ENCODE peak calls at places on chromosomes 11 and 22, in nine cellular contexts. One of them, this sample, is unnamed.

GRCh38 chr22:35313311-35314121 is 13.8 kb downstream of the TOM1 start:
- DNase-seq in CD8-positive, alpha-beta memory T cell: no peak
- DNase-seq in OCI-LY7: no peak
- DNase-seq in colonic mucosa: no peak
- DNase-seq in heart left ventricle: peak; percentile 42
- DNase-seq in fibroblast of lung: peak; percentile 96
- DNase-seq in esophagus squamous epithelium: no peak
- DNase-seq in A549: peak; percentile 21
- DNase-seq in ovary: no peak
- DNase-seq in this sample: peak; percentile 78

GRCh38 chr11:66081505-66081904 is 11.4 kb downstream of the PACS1 start:
- DNase-seq in CD8-positive, alpha-beta memory T cell: peak; percentile 59
- DNase-seq in OCI-LY7: peak; percentile 92
- DNase-seq in colonic mucosa: peak; percentile 64
- DNase-seq in heart left ventricle: peak; percentile 63
- DNase-seq in fibroblast of lung: peak; percentile 42
- DNase-seq in esophagus squamous epithelium: no peak
- DNase-seq in A549: no peak
- DNase-seq in ovary: no peak
- DNase-seq in this sample: peak; percentile 20

GRCh38 chr22:20138417-20138738 is 6.8 kb downstream of the ZDHHC8 start:
- DNase-seq in CD8-positive, alpha-beta memory T cell: no peak
- DNase-seq in OCI-LY7: no peak
- DNase-seq in colonic mucosa: no peak
- DNase-seq in heart left ventricle: no peak
- DNase-seq in fibroblast of lung: no peak
- DNase-seq in esophagus squamous epithelium: no peak
- DNase-seq in A549: no peak
- DNase-seq in ovary: no peak
- DNase-seq in this sample: no peak

GRCh38 chr11:45158210-45158644 is 11.8 kb downstream of the PRDM11 start:
- DNase-seq in CD8-positive, alpha-beta memory T cell: no peak
- DNase-seq in OCI-LY7: no peak
- DNase-seq in colonic mucosa: no peak
- DNase-seq in heart left ventricle: no peak
- DNase-seq in fibroblast of lung: no peak
- DNase-seq in esophagus squamous epithelium: no peak
- DNase-seq in A549: no peak
- DNase-seq in ovary: peak; percentile 68
- DNase-seq in this sample: no peak

GRCh38 chr11:47186076-47186936 is at the start of gene PACSIN3:
- DNase-seq in CD8-positive, alpha-beta memory T cell: peak; percentile 45
- DNase-seq in OCI-LY7: no peak
- DNase-seq in colonic mucosa: peak; percentile 46
- DNase-seq in heart left ventricle: peak; percentile 67
- DNase-seq in fibroblast of lung: peak; percentile 42
- DNase-seq in esophagus squamous epithelium: no peak
- DNase-seq in A549: peak; percentile 72
- DNase-seq in ovary: peak; percentile 53
- DNase-seq in this sample: peak; percentile 55

GRCh38 chr11:126478466-126478865 is 123.0 kb downstream of the ST3GAL4 start:
- DNase-seq in CD8-positive, alpha-beta memory T cell: no peak
- DNase-seq in OCI-LY7: no peak
- DNase-seq in colonic mucosa: no peak
- DNase-seq in heart left ventricle: no peak
- DNase-seq in fibroblast of lung: no peak
- DNase-seq in esophagus squamous epithelium: no peak
- DNase-seq in A549: no peak
- DNase-seq in ovary: no peak
- DNase-seq in this sample: no peak

GRCh38 chr11:20451568-20451967 is 64.1 kb downstream of the PRMT3 start:
- DNase-seq in CD8-positive, alpha-beta memory T cell: no peak
- DNase-seq in OCI-LY7: no peak
- DNase-seq in colonic mucosa: no peak
- DNase-seq in heart left ventricle: no peak
- DNase-seq in fibroblast of lung: no peak
- DNase-seq in esophagus squamous epithelium: no peak
- DNase-seq in A549: no peak
- DNase-seq in ovary: no peak
- DNase-seq in this sample: no peak

GRCh38 chr11:85718126-85718943 is 32.3 kb upstream of the CCDC89 start:
- DNase-seq in CD8-positive, alpha-beta memory T cell: no peak
- DNase-seq in OCI-LY7: no peak
- DNase-seq in colonic mucosa: no peak
- DNase-seq in heart left ventricle: no peak
- DNase-seq in fibroblast of lung: no peak
- DNase-seq in esophagus squamous epithelium: no peak
- DNase-seq in A549: no peak
- DNase-seq in ovary: no peak
- DNase-seq in this sample: no peak

GRCh38 chr11:95577716-95578460 is 211.7 kb downstream of the FAM76B start:
- DNase-seq in CD8-positive, alpha-beta memory T cell: no peak
- DNase-seq in OCI-LY7: no peak
- DNase-seq in colonic mucosa: no peak
- DNase-seq in heart left ventricle: no peak
- DNase-seq in fibroblast of lung: peak; percentile 80
- DNase-seq in esophagus squamous epithelium: no peak
- DNase-seq in A549: no peak
- DNase-seq in ovary: no peak
- DNase-seq in this sample: no peak

GRCh38 chr11:66280428-66280827 is 2.5 kb downstream of the CNIH2 start:
- DNase-seq in CD8-positive, alpha-beta memory T cell: no peak
- DNase-seq in OCI-LY7: no peak
- DNase-seq in colonic mucosa: no peak
- DNase-seq in heart left ventricle: no peak
- DNase-seq in fibroblast of lung: no peak
- DNase-seq in esophagus squamous epithelium: no peak
- DNase-seq in A549: no peak
- DNase-seq in ovary: peak; percentile 28
- DNase-seq in this sample: peak; percentile 70

GRCh38 chr22:19317865-19318264 is 26.3 kb upstream of the CLTCL1 start:
- DNase-seq in CD8-positive, alpha-beta memory T cell: no peak
- DNase-seq in OCI-LY7: no peak
- DNase-seq in colonic mucosa: no peak
- DNase-seq in heart left ventricle: no peak
- DNase-seq in fibroblast of lung: no peak
- DNase-seq in esophagus squamous epithelium: no peak
- DNase-seq in A549: no peak
- DNase-seq in ovary: no peak
- DNase-seq in this sample: no peak

GRCh38 chr11:108965602-108966001 is 300.7 kb downstream of the DDX10 start:
- DNase-seq in CD8-positive, alpha-beta memory T cell: no peak
- DNase-seq in OCI-LY7: no peak
- DNase-seq in colonic mucosa: no peak
- DNase-seq in heart left ventricle: no peak
- DNase-seq in fibroblast of lung: peak; percentile 74
- DNase-seq in esophagus squamous epithelium: no peak
- DNase-seq in A549: no peak
- DNase-seq in ovary: no peak
- DNase-seq in this sample: no peak

GRCh38 chr22:17410576-17410975 is 41.3 kb downstream of the CECR2 start:
- DNase-seq in CD8-positive, alpha-beta memory T cell: no peak
- DNase-seq in OCI-LY7: no peak
- DNase-seq in colonic mucosa: no peak
- DNase-seq in heart left ventricle: no peak
- DNase-seq in fibroblast of lung: peak; percentile 51
- DNase-seq in esophagus squamous epithelium: no peak
- DNase-seq in A549: no peak
- DNase-seq in ovary: no peak
- DNase-seq in this sample: no peak

GRCh38 chr22:47351836-47352579 is 589.6 kb downstream of the TBC1D22A start:
- DNase-seq in CD8-positive, alpha-beta memory T cell: no peak
- DNase-seq in OCI-LY7: no peak
- DNase-seq in colonic mucosa: no peak
- DNase-seq in heart left ventricle: no peak
- DNase-seq in fibroblast of lung: no peak
- DNase-seq in esophagus squamous epithelium: no peak
- DNase-seq in A549: no peak
- DNase-seq in ovary: no peak
- DNase-seq in this sample: no peak

GRCh38 chr22:41840216-41840615 is 7.3 kb downstream of the SREBF2 start:
- DNase-seq in CD8-positive, alpha-beta memory T cell: no peak
- DNase-seq in OCI-LY7: no peak
- DNase-seq in colonic mucosa: no peak
- DNase-seq in heart left ventricle: no peak
- DNase-seq in fibroblast of lung: no peak
- DNase-seq in esophagus squamous epithelium: no peak
- DNase-seq in A549: no peak
- DNase-seq in ovary: no peak
- DNase-seq in this sample: no peak
- H3K4me1 ChIP-seq in CD8-positive, alpha-beta memory T cell: peaks cover 6% of the 10 kb centered on the region
- H3K4me1 ChIP-seq in OCI-LY7: peaks cover 86% of the 10 kb centered on the region
- H3K4me1 ChIP-seq in colonic mucosa: peaks cover 23% of the 10 kb centered on the region
- H3K4me1 ChIP-seq in heart left ventricle: peaks cover 21% of the 10 kb centered on the region
- H3K4me1 ChIP-seq in fibroblast of lung: no peaks in the 10 kb centered on the region
- H3K4me1 ChIP-seq in esophagus squamous epithelium: peaks cover 64% of the 10 kb centered on the region
- H3K4me1 ChIP-seq in A549: peaks cover 55% of the 10 kb centered on the region
- H3K4me1 ChIP-seq in ovary: peaks cover 7% of the 10 kb centered on the region
- H3K4me1 ChIP-seq in this sample: peaks cover 85% of the 10 kb centered on the region

GRCh38 chr11:69309800-69310280 is 15.9 kb downstream of the MYEOV start:
- DNase-seq in CD8-positive, alpha-beta memory T cell: no peak
- DNase-seq in OCI-LY7: no peak
- DNase-seq in colonic mucosa: no peak
- DNase-seq in heart left ventricle: no peak
- DNase-seq in fibroblast of lung: peak; percentile 34
- DNase-seq in esophagus squamous epithelium: no peak
- DNase-seq in A549: no peak
- DNase-seq in ovary: no peak
- DNase-seq in this sample: no peak

GRCh38 chr11:69307871-69308381 is 14.0 kb downstream of the MYEOV start:
- DNase-seq in CD8-positive, alpha-beta memory T cell: no peak
- DNase-seq in OCI-LY7: no peak
- DNase-seq in colonic mucosa: no peak
- DNase-seq in heart left ventricle: no peak
- DNase-seq in fibroblast of lung: no peak
- DNase-seq in esophagus squamous epithelium: no peak
- DNase-seq in A549: no peak
- DNase-seq in ovary: no peak
- DNase-seq in this sample: no peak

GRCh38 chr11:69310351-69310750 is 16.4 kb downstream of the MYEOV start:
- DNase-seq in CD8-positive, alpha-beta memory T cell: no peak
- DNase-seq in OCI-LY7: no peak
- DNase-seq in colonic mucosa: no peak
- DNase-seq in heart left ventricle: no peak
- DNase-seq in fibroblast of lung: no peak
- DNase-seq in esophagus squamous epithelium: no peak
- DNase-seq in A549: no peak
- DNase-seq in ovary: no peak
- DNase-seq in this sample: no peak

GRCh38 chr11:69308531-69308930 is 14.6 kb downstream of the MYEOV start:
- DNase-seq in CD8-positive, alpha-beta memory T cell: no peak
- DNase-seq in OCI-LY7: no peak
- DNase-seq in colonic mucosa: no peak
- DNase-seq in heart left ventricle: no peak
- DNase-seq in fibroblast of lung: no peak
- DNase-seq in esophagus squamous epithelium: no peak
- DNase-seq in A549: no peak
- DNase-seq in ovary: no peak
- DNase-seq in this sample: no peak

GRCh38 chr11:69308936-69309799 is 15.2 kb downstream of the MYEOV start:
- DNase-seq in CD8-positive, alpha-beta memory T cell: no peak
- DNase-seq in OCI-LY7: no peak
- DNase-seq in colonic mucosa: no peak
- DNase-seq in heart left ventricle: no peak
- DNase-seq in fibroblast of lung: no peak
- DNase-seq in esophagus squamous epithelium: no peak
- DNase-seq in A549: no peak
- DNase-seq in ovary: no peak
- DNase-seq in this sample: no peak
- H3K4me1 ChIP-seq in CD8-positive, alpha-beta memory T cell: peaks cover 29% of the 10 kb centered on the region
- H3K4me1 ChIP-seq in OCI-LY7: peaks cover 13% of the 10 kb centered on the region
- H3K4me1 ChIP-seq in colonic mucosa: no peaks in the 10 kb centered on the region
- H3K4me1 ChIP-seq in heart left ventricle: peaks cover 12% of the 10 kb centered on the region
- H3K4me1 ChIP-seq in fibroblast of lung: peaks cover 7% of the 10 kb centered on the region
- H3K4me1 ChIP-seq in esophagus squamous epithelium: peaks cover 11% of the 10 kb centered on the region
- H3K4me1 ChIP-seq in A549: peaks cover 22% of the 10 kb centered on the region
- H3K4me1 ChIP-seq in ovary: no peaks in the 10 kb centered on the region
- H3K4me1 ChIP-seq in this sample: no peaks in the 10 kb centered on the region

GRCh38 chr22:42905702-42906183 is 48.7 kb upstream of the ARFGAP3 start:
- DNase-seq in CD8-positive, alpha-beta memory T cell: no peak
- DNase-seq in OCI-LY7: no peak
- DNase-seq in colonic mucosa: peak; percentile 67
- DNase-seq in heart left ventricle: peak; percentile 54
- DNase-seq in fibroblast of lung: no peak
- DNase-seq in esophagus squamous epithelium: no peak
- DNase-seq in A549: no peak
- DNase-seq in ovary: peak; percentile 35
- DNase-seq in this sample: no peak
- H3K4me1 ChIP-seq in CD8-positive, alpha-beta memory T cell: no peaks in the 10 kb centered on the region
- H3K4me1 ChIP-seq in OCI-LY7: no peaks in the 10 kb centered on the region
- H3K4me1 ChIP-seq in colonic mucosa: peaks cover 11% of the 10 kb centered on the region
- H3K4me1 ChIP-seq in heart left ventricle: peaks cover 68% of the 10 kb centered on the region
- H3K4me1 ChIP-seq in fibroblast of lung: peaks cover 8% of the 10 kb centered on the region
- H3K4me1 ChIP-seq in esophagus squamous epithelium: peaks cover 38% of the 10 kb centered on the region
- H3K4me1 ChIP-seq in A549: no peaks in the 10 kb centered on the region
- H3K4me1 ChIP-seq in ovary: peaks cover 44% of the 10 kb centered on the region
- H3K4me1 ChIP-seq in this sample: peaks cover 40% of the 10 kb centered on the region

GRCh38 chr11:67303989-67304411 is 670 bp downstream of the SSH3 start:
- DNase-seq in CD8-positive, alpha-beta memory T cell: no peak
- DNase-seq in OCI-LY7: no peak
- DNase-seq in colonic mucosa: peak; percentile 34
- DNase-seq in heart left ventricle: peak; percentile 33
- DNase-seq in fibroblast of lung: peak; percentile 14
- DNase-seq in esophagus squamous epithelium: no peak
- DNase-seq in A549: no peak
- DNase-seq in ovary: peak; percentile 39
- DNase-seq in this sample: peak; percentile 24
- H3K4me1 ChIP-seq in CD8-positive, alpha-beta memory T cell: peaks cover 14% of the 10 kb centered on the region
- H3K4me1 ChIP-seq in OCI-LY7: no peaks in the 10 kb centered on the region
- H3K4me1 ChIP-seq in colonic mucosa: peaks cover 15% of the 10 kb centered on the region
- H3K4me1 ChIP-seq in heart left ventricle: peaks cover 21% of the 10 kb centered on the region
- H3K4me1 ChIP-seq in fibroblast of lung: peaks cover 9% of the 10 kb centered on the region
- H3K4me1 ChIP-seq in esophagus squamous epithelium: peaks cover 36% of the 10 kb centered on the region
- H3K4me1 ChIP-seq in A549: peaks cover 22% of the 10 kb centered on the region
- H3K4me1 ChIP-seq in ovary: peaks cover 9% of the 10 kb centered on the region
- H3K4me1 ChIP-seq in this sample: peaks cover 21% of the 10 kb centered on the region